ENCODE peak calls at places on chromosome 1, in ten cellular contexts. F is Caco-2; T is fibroblast of pulmonary artery; Y is activated CD8-positive, alpha-beta T cell treated with anti-CD3 and anti-CD28 coated beads for 36 hours; V is B cell; B is GM23338; I is fibroblast of villous mesenchyme; Q is ovary; J is retinal pigment epithelial cell; M is natural killer cell. R is an unnamed sample.

GRCh38 chr1:94974824-94975223 is 47.9 kb upstream of the CNN3 start:
- DNase-seq in F (no peak), T (no peak), Y (no peak), V (no peak), B (no peak), I (no peak), Q (no peak), J (no peak), M (no peak), R (no peak)

GRCh38 chr1:245682638-245683376 is 528.0 kb downstream of the KIF26B start:
- DNase-seq in F (no peak), T (peak), Y (no peak), V (no peak), B (no peak), I (peak), Q (no peak), J (no peak), M (no peak), R (no peak)

GRCh38 chr1:205961405-205961804 is 18.1 kb upstream of the SLC26A9 start:
- DNase-seq in F (no peak), T (peak), Y (peak), V (no peak), B (no peak), I (no peak), Q (no peak), J (no peak), M (no peak), R (no peak)

GRCh38 chr1:180540697-180541594 is 17.8 kb upstream of the OVAAL start:
- DNase-seq in F (no peak), T (no peak), Y (no peak), V (no peak), B (no peak), I (no peak), Q (no peak), J (no peak), M (no peak), R (no peak)

GRCh38 chr1:41672641-41673313 is 188.3 kb upstream of the EDN2 start:
- DNase-seq in F (no peak), T (no peak), Y (no peak), V (no peak), B (no peak), I (peak), Q (no peak), J (no peak), M (no peak), R (no peak)

GRCh38 chr1:81760487-81761097 is 40.1 kb upstream of the ADGRL2 start:
- DNase-seq in F (no peak), T (peak), Y (no peak), V (no peak), B (peak), I (peak), Q (no peak), J (no peak), M (no peak), R (no peak)

GRCh38 chr1:200479816-200480215 is 70.0 kb upstream of the ZNF281 start:
- DNase-seq in F (no peak), T (no peak), Y (no peak), V (no peak), B (no peak), I (no peak), Q (no peak), J (no peak), M (no peak), R (no peak)

GRCh38 chr1:235885654-235886238 is 19.0 kb upstream of the LYST start:
- DNase-seq in F (no peak), T (no peak), Y (no peak), V (no peak), B (no peak), I (no peak), Q (no peak), J (no peak), M (no peak), R (no peak)

GRCh38 chr1:214537219-214537618 is 14.2 kb downstream of the PTPN14 start:
- DNase-seq in F (no peak), T (peak), Y (no peak), V (no peak), B (no peak), I (peak), Q (no peak), J (no peak), M (no peak), R (no peak)

GRCh38 chr1:200438911-200439310 is 29.1 kb upstream of the ZNF281 start:
- DNase-seq in F (no peak), T (peak), Y (no peak), V (no peak), B (no peak), I (peak), Q (no peak), J (no peak), M (no peak), R (no peak)

GRCh38 chr1:27885114-27885528 is 12.8 kb downstream of the THEMIS2 start:
- DNase-seq in F (no peak), T (no peak), Y (no peak), V (no peak), B (no peak), I (no peak), Q (no peak), J (no peak), M (no peak), R (no peak)

GRCh38 chr1:26758358-26758757 is 29.4 kb upstream of the PIGV start:
- DNase-seq in F (no peak), T (no peak), Y (no peak), V (no peak), B (no peak), I (no peak), Q (no peak), J (no peak), M (no peak), R (no peak)

GRCh38 chr1:207495816-207496792 is at the start of gene CR1:
- DNase-seq in F (no peak), T (peak), Y (peak), V (peak), B (peak), I (no peak), Q (no peak), J (no peak), M (no peak), R (no peak)

GRCh38 chr1:150226486-150226885 is 9.4 kb downstream of the ANP32E start:
- DNase-seq in F (no peak), T (no peak), Y (no peak), V (no peak), B (no peak), I (no peak), Q (no peak), J (no peak), M (no peak), R (no peak)

GRCh38 chr1:150227228-150227627 is 8.7 kb downstream of the ANP32E start:
- DNase-seq in F (no peak), T (no peak), Y (no peak), V (no peak), B (no peak), I (no peak), Q (no peak), J (no peak), M (no peak), R (no peak)

GRCh38 chr1:150225546-150225945 is 10.4 kb downstream of the ANP32E start:
- DNase-seq in F (no peak), T (no peak), Y (no peak), V (peak), B (no peak), I (no peak), Q (no peak), J (no peak), M (no peak), R (no peak)

GRCh38 chr1:150221552-150221951 is 14.4 kb downstream of the ANP32E start:
- DNase-seq in F (no peak), T (peak), Y (no peak), V (peak), B (peak), I (peak), Q (no peak), J (no peak), M (no peak), R (no peak)
- TF ChIP-seq CTCF in F (peak), T (peak), Y (no peak), V (peak), B (peak), I (peak), Q (no peak), J (peak), M (peak), R (no peak)

GRCh38 chr1:36769886-36770830 is 264.2 kb downstream of the GRIK3 start:
- DNase-seq in F (no peak), T (no peak), Y (no peak), V (no peak), B (peak), I (no peak), Q (no peak), J (no peak), M (no peak), R (no peak)

GRCh38 chr1:36768486-36769178 is 265.7 kb downstream of the GRIK3 start:
- DNase-seq in F (no peak), T (no peak), Y (no peak), V (no peak), B (no peak), I (no peak), Q (no peak), J (no peak), M (no peak), R (no peak)

GRCh38 chr1:36771678-36772284 is 262.5 kb downstream of the GRIK3 start:
- DNase-seq in F (no peak), T (no peak), Y (no peak), V (no peak), B (peak), I (no peak), Q (no peak), J (no peak), M (no peak), R (no peak)

GRCh38 chr1:36772837-36773495 is 261.3 kb downstream of the GRIK3 start:
- DNase-seq in F (no peak), T (no peak), Y (no peak), V (no peak), B (no peak), I (no peak), Q (no peak), J (no peak), M (no peak), R (no peak)

DNA sequence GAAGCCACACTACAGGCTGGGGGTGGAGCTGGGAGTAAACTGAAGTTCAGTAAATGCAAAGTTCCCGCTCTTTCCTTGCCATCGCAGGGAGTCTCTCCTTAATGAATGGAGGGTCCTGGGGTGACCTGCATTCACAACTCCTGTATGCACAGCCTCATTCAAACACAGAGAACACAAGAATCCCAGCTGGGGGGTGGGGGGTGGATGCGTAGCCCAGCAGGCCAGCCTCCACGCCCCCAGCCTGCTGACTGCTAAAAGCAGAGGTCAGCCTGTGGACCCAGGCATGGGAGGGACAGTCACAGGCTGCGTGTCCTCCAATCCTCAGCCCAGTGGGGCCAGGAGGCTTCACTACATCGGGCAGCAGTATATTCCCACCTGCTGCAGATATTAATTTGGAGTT is 263.1 kb downstream of the GRIK3 start:
- DNase-seq in F (no peak), T (no peak), Y (no peak), V (no peak), B (peak), I (no peak), Q (no peak), J (no peak), M (no peak), R (no peak)
- TF ChIP-seq CTCF in F (no peak), T (no peak), Y (no peak), V (no peak), B (no peak), I (no peak), Q (no peak), J (no peak), M (no peak), R (no peak)

DNA sequence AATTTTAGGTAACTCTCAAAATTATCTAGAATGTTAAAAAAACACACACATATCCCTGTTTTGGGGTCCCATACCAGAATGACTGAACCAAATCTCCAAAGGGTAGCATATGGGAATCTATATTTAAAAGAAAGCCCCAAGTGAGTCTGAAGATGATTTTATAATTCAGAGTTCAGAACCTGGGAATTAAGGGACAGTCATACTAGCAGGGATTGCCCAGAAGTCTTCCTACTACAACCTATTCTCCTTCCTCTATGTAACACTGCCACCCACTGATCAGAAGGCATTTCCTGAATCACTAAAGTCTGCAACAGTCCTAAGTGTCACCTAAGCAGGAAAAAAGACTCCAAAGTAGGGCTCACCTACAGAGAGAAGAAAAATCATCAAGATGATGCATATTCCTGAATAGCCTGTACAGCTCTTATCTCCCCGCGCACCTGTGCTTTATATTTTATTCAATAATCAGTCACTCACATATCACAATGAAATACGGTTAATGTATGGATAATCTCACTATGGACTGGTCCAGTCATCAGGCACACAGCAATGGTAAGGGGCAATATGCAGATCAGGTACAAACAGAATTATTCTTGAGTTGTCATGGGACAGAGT is 4.9 kb downstream of the RGS1 start:
- DNase-seq in F (peak), T (peak), Y (no peak), V (peak), B (peak), I (peak), Q (no peak), J (no peak), M (no peak), R (no peak)
- TF ChIP-seq CTCF in F (peak), T (peak), Y (peak), V (peak), B (peak), I (peak), Q (no peak), J (peak), M (peak), R (peak)

DNA sequence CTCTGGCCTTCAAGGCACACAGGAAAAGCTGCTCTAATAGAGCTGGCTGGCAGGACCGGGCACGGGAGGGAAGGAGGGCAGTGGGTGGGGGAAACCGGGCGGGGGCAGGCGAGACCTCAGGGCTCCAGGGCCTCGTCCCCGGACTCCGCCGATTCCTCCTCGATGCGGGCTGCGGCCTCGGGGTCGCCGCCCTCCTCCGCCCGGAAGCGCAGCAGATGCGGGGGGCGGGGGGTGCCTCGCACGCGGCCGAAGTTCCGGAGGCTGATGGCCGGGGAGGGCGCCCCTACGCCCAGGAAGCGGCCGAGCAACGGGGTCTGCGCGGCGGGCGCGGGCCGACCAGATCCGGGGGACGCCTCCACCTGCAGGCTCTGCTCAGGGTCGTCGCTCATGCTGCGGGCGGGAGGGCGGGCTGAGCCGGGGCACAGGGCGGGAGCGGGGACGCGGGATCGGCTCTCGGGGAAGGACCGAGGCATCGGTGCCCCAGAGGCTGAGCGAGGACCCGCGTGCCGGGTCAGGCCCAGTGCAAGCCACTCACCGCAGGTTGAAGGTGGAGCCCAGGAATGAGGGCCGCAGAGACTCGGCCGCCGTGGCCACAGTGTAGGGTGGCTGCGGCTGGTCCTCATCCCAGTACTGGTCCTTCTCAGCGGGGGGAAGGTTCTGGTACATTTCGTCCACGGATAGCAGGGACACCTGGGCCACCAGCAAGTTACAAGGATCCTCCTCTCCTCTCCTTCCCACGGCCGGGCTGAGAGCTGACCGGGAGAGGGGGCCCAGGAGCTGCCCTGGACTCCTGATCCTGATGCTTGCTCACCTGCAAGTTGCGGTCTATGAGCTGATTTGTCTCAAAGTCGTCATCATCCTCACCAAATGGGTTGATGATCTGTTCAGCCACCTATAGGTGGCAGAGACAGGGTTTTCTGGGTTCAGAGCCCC is 3.6 kb downstream of the BEST4 start:
- DNase-seq in F (no peak), T (no peak), Y (peak), V (peak), B (peak), I (no peak), Q (peak), J (no peak), M (peak), R (no peak)
- TF ChIP-seq CTCF in F (no peak), T (no peak), Y (no peak), V (peak), B (peak), I (no peak), Q (no peak), J (peak), M (no peak), R (no peak)

R was measured in coronary artery.